ENCODE peak calls at places on chromosomes 3 and 15, in six cellular contexts. E, C, V, P, K and R are unnamed samples.
A peak's percentile ranks its signal among the peaks of the same experiment; 100 is the strongest.

GRCh38 chr15:51229907-51230328 is 108.5 kb downstream of the CYP19A1 start:
- DNase-seq in E (no peak), C (no peak), V (no peak), P (peak; percentile 19), K (no peak), R (peak; percentile 20)

GRCh38 chr3:54374214-54374855 is 252.0 kb downstream of the CACNA2D3 start:
- DNase-seq in E (no peak), C (no peak), V (no peak), P (no peak), K (no peak), R (peak; percentile 35)

GRCh38 chr15:84811828-84812227 is 5.3 kb upstream of the ALPK3 start:
- DNase-seq in E (no peak), C (no peak), V (no peak), P (no peak), K (no peak), R (no peak)

GRCh38 chr3:133895208-133896001 is at the start of gene RAB6B:
- DNase-seq in E (peak; percentile 78), C (peak; percentile 75), V (no peak), P (peak; percentile 20), K (no peak), R (peak; percentile 43)

GRCh38 chr15:33985287-33985686 is 17.0 kb downstream of the CHRM5 start:
- DNase-seq in E (no peak), C (no peak), V (no peak), P (peak; percentile 93), K (no peak), R (no peak)

GRCh38 chr3:109713288-109713687 is 375.9 kb upstream of the DPPA4 start:
- DNase-seq in E (no peak), C (no peak), V (no peak), P (no peak), K (no peak), R (no peak)

GRCh38 chr3:141600331-141600730 is 113.5 kb downstream of the RASA2 start:
- DNase-seq in E (peak; percentile 55), C (no peak), V (no peak), P (no peak), K (no peak), R (no peak)

GRCh38 chr3:42012378-42012934 is 50.6 kb upstream of the ULK4 start:
- DNase-seq in E (no peak), C (no peak), V (no peak), P (no peak), K (no peak), R (no peak)

GRCh38 chr15:28018291-28019044 is 80.6 kb downstream of the OCA2 start:
- DNase-seq in E (no peak), C (no peak), V (no peak), P (no peak), K (no peak), R (no peak)

GRCh38 chr3:169818330-169818729 is 5.6 kb upstream of the LRRC34 start:
- DNase-seq in E (no peak), C (no peak), V (no peak), P (peak; percentile 36), K (no peak), R (no peak)

GRCh38 chr15:49865925-49866757 is 245.3 kb downstream of the DTWD1 start:
- DNase-seq in E (no peak), C (no peak), V (no peak), P (no peak), K (no peak), R (no peak)

GRCh38 chr15:45314960-45315359 is 62.9 kb downstream of the SLC28A2 start:
- DNase-seq in E (no peak), C (no peak), V (no peak), P (no peak), K (no peak), R (peak; percentile 37)

GRCh38 chr3:138941259-138941885 is 5.6 kb downstream of the FOXL2 start:
- DNase-seq in E (no peak), C (no peak), V (no peak), P (no peak), K (no peak), R (peak; percentile 48)

GRCh38 chr3:195697582-195698324 is 23.0 kb upstream of the MUC20 start:
- DNase-seq in E (no peak), C (no peak), V (no peak), P (peak; percentile 89), K (no peak), R (no peak)

GRCh38 chr15:77819841-77820728 is 187.4 kb upstream of the LINGO1 start:
- DNase-seq in E (no peak), C (no peak), V (no peak), P (no peak), K (no peak), R (no peak)

GRCh38 chr3:72078661-72079368 is 293.9 kb upstream of the PROK2 start:
- DNase-seq in E (no peak), C (no peak), V (no peak), P (no peak), K (no peak), R (no peak)

GRCh38 chr3:191235331-191236314 is 36.6 kb downstream of the OSTN start:
- DNase-seq in E (no peak), C (no peak), V (no peak), P (peak; percentile 46), K (no peak), R (no peak)

GRCh38 chr15:80706161-80706560 is 11.1 kb downstream of the ABHD17C start:
- DNase-seq in E (no peak), C (no peak), V (no peak), P (no peak), K (no peak), R (no peak)

GRCh38 chr15:99763827-99764226 is 30.6 kb upstream of the LYSMD4 start:
- DNase-seq in E (no peak), C (no peak), V (no peak), P (no peak), K (no peak), R (no peak)

GRCh38 chr3:168040624-168041208 is 55.0 kb downstream of the GOLIM4 start:
- DNase-seq in E (no peak), C (no peak), V (no peak), P (peak; percentile 45), K (no peak), R (no peak)

GRCh38 chr3:14179114-14179465 is 473 bp downstream of the LSM3 start:
- DNase-seq in E (no peak), C (no peak), V (no peak), P (no peak), K (no peak), R (no peak)

GRCh38 chr3:34731879-34732278 is 907.4 kb upstream of the ARPP21 start:
- DNase-seq in E (no peak), C (no peak), V (no peak), P (no peak), K (no peak), R (no peak)

GRCh38 chr3:19487386-19487785 is 339.1 kb downstream of the KCNH8 start:
- DNase-seq in E (no peak), C (no peak), V (no peak), P (no peak), K (no peak), R (no peak)

GRCh38 chr3:113606539-113607218 is 74.3 kb downstream of the SIDT1 start:
- DNase-seq in E (no peak), C (no peak), V (peak; percentile 6), P (no peak), K (no peak), R (no peak)

GRCh38 chr3:13379191-13379830 is 40.8 kb downstream of the NUP210 start:
- DNase-seq in E (no peak), C (no peak), V (no peak), P (peak; percentile 79), K (peak; percentile 23), R (peak; percentile 63)

GRCh38 chr3:66609660-66610547 is 109.1 kb upstream of the LRIG1 start:
- DNase-seq in E (no peak), C (no peak), V (no peak), P (peak; percentile 90), K (no peak), R (no peak)

GRCh38 chr3:32818431-32819085 is 761 bp downstream of the TRIM71 start:
- DNase-seq in E (no peak), C (no peak), V (no peak), P (no peak), K (no peak), R (no peak)

GRCh38 chr3:129030611-129031010 is 29.5 kb downstream of the EFCC1 start:
- DNase-seq in E (no peak), C (no peak), V (no peak), P (no peak), K (no peak), R (no peak)

GRCh38 chr15:78083687-78084358 is 6.3 kb upstream of the TBC1D2B start:
- DNase-seq in E (no peak), C (no peak), V (no peak), P (no peak), K (no peak), R (no peak)

GRCh38 chr15:93312891-93313486 is 224.0 kb upstream of the RGMA start:
- DNase-seq in E (no peak), C (no peak), V (no peak), P (no peak), K (no peak), R (no peak)
- H3K4me1 ChIP-seq in E (no peaks in the 10 kb centered on the region), C (no peaks in the 10 kb centered on the region), V (no peaks in the 10 kb centered on the region), P (no peaks in the 10 kb centered on the region), K (no peaks in the 10 kb centered on the region), R (no peaks in the 10 kb centered on the region)

GRCh38 chr15:25787381-25787780 is 75.7 kb downstream of the ATP10A start:
- DNase-seq in E (peak; percentile 27), C (no peak), V (no peak), P (no peak), K (no peak), R (peak; percentile 10)

GRCh38 chr15:25786040-25786439 is 77.1 kb downstream of the ATP10A start:
- DNase-seq in E (peak; percentile 73), C (no peak), V (no peak), P (no peak), K (no peak), R (peak; percentile 1)

GRCh38 chr15:25784876-25785642 is 78.1 kb downstream of the ATP10A start:
- DNase-seq in E (peak; percentile 36), C (no peak), V (no peak), P (peak; percentile 87), K (no peak), R (no peak)

GRCh38 chr15:25784141-25784540 is 79.0 kb downstream of the ATP10A start:
- DNase-seq in E (peak; percentile 41), C (no peak), V (no peak), P (no peak), K (no peak), R (no peak)

GRCh38 chr15:25785643-25786029 is 77.5 kb downstream of the ATP10A start:
- DNase-seq in E (peak; percentile 50), C (no peak), V (no peak), P (no peak), K (no peak), R (no peak)
- H3K4me1 ChIP-seq in E (no peaks in the 10 kb centered on the region), C (peaks cover 16% of the 10 kb centered on the region), V (peaks cover 4% of the 10 kb centered on the region), P (peaks cover 33% of the 10 kb centered on the region), K (no peaks in the 10 kb centered on the region), R (no peaks in the 10 kb centered on the region)

DNA sequence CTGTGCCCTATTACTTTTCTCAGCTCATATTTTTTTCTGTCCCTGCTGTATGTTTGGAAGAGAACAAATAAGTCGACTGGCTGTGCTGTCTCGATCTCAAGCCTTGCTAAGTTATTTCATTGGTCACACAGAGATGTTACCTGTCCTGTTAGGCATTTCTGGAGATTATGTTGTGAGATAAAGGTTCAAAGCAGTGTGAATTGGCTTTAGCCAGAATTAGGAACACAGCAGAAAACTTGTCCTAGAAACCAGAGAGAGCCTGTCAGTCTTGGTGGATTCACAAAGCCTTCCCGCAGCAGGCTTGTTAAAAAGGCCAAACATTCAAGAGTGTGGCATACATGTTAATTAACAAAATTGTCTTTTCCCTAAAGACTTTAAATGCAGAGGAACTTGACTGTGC is 25.0 kb downstream of the ABHD2 start:
- DNase-seq in E (no peak), C (no peak), V (no peak), P (no peak), K (no peak), R (no peak)
- H3K4me1 ChIP-seq in E (no peaks in the 10 kb centered on the region), C (peaks cover 47% of the 10 kb centered on the region), V (no peaks in the 10 kb centered on the region), P (peaks cover 48% of the 10 kb centered on the region), K (peaks cover 77% of the 10 kb centered on the region), R (peaks cover 56% of the 10 kb centered on the region)

GRCh38 chr15:96348112-96349027 is 17.9 kb downstream of the NR2F2 start:
- DNase-seq in E (no peak), C (no peak), V (no peak), P (no peak), K (no peak), R (no peak)
- H3K4me1 ChIP-seq in E (peaks cover 41% of the 10 kb centered on the region), C (peaks cover 17% of the 10 kb centered on the region), V (peaks cover 3% of the 10 kb centered on the region), P (peaks cover 91% of the 10 kb centered on the region), K (no peaks in the 10 kb centered on the region), R (peaks cover 38% of the 10 kb centered on the region)